ENCODE peak calls at places on chromosomes 3 and 15, in nine cellular contexts. O is thoracic aorta, G is PC-3, W is right atrium auricular region, N is OCI-LY7, J is SJCRH30, K is GM23248, V is endodermal cell, B is psoas muscle. D is an unnamed sample.
A peak's percentile ranks its signal among the peaks of the same experiment; 100 is the strongest.

GRCh38 chr3:111619833-111620232 is 24.7 kb upstream of the ZBED2 start:
- DNase-seq in B (no peak), O (no peak), K (peak; percentile 29), V (peak; percentile 85), N (no peak), G (peak; percentile 94), W (no peak), J (peak; percentile 90), D (no peak)

GRCh38 chr15:74036271-74037170 is 42.0 kb downstream of the PML start:
- DNase-seq in J (peak; percentile 67), O (no peak), G (peak; percentile 69), V (peak; percentile 95), W (no peak), B (no peak), N (peak; percentile 8), K (peak; percentile 79), D (no peak)

GRCh38 chr3:132573657-132574260 is 23.3 kb upstream of the ACKR4 start:
- DNase-seq in N (no peak), O (no peak), W (no peak), K (peak; percentile 74), V (no peak), G (no peak), J (no peak), B (no peak), D (no peak)

GRCh38 chr3:122786067-122786466 is 7.6 kb downstream of the HSPBAP1 start:
- DNase-seq in V (no peak), W (no peak), N (no peak), O (no peak), J (no peak), B (no peak), K (peak; percentile 80), G (peak; percentile 82), D (no peak)

GRCh38 chr3:38031022-38031994 is 1.9 kb upstream of the PLCD1 start:
- DNase-seq in B (peak; percentile 43), O (peak; percentile 70), J (no peak), W (no peak), V (peak; percentile 56), G (peak; percentile 93), K (peak; percentile 92), N (no peak), D (peak; percentile 91)

GRCh38 chr3:194928831-194929594 is 243.3 kb downstream of the FAM43A start:
- DNase-seq in J (no peak), W (peak; percentile 58), K (no peak), V (peak; percentile 93), B (no peak), N (no peak), O (no peak), G (peak; percentile 21), D (no peak)

GRCh38 chr15:79257454-79257853 is 25.1 kb upstream of the ANKRD34C start:
- DNase-seq in N (no peak), O (no peak), B (no peak), W (no peak), J (peak; percentile 21), G (no peak), K (no peak), V (no peak), D (no peak)

GRCh38 chr3:118941236-118941635 is 93.4 kb downstream of the IGSF11 start:
- DNase-seq in W (no peak), V (no peak), N (no peak), B (no peak), O (no peak), G (no peak), K (no peak), J (no peak), D (no peak)

GRCh38 chr3:40494698-40495097 is 11.1 kb upstream of the ZNF620 start:
- DNase-seq in V (no peak), G (no peak), W (no peak), N (no peak), O (no peak), J (no peak), K (no peak), B (no peak), D (no peak)

GRCh38 chr3:40505599-40506462 is at the start of gene ZNF620:
- DNase-seq in J (peak; percentile 87), V (peak; percentile 96), B (peak; percentile 75), G (peak; percentile 69), K (peak; percentile 50), W (peak; percentile 78), N (peak; percentile 14), O (peak; percentile 31), D (peak; percentile 89)

GRCh38 chr3:40504636-40505430 is 1.0 kb upstream of the ZNF620 start:
- DNase-seq in V (no peak), J (no peak), W (peak; percentile 63), O (no peak), G (peak; percentile 97), K (peak; percentile 98), B (peak; percentile 29), N (no peak), D (no peak)

GRCh38 chr3:40497288-40497687 is 8.6 kb upstream of the ZNF620 start:
- DNase-seq in N (no peak), V (no peak), W (no peak), B (no peak), O (no peak), G (no peak), J (no peak), K (no peak), D (no peak)

DNA sequence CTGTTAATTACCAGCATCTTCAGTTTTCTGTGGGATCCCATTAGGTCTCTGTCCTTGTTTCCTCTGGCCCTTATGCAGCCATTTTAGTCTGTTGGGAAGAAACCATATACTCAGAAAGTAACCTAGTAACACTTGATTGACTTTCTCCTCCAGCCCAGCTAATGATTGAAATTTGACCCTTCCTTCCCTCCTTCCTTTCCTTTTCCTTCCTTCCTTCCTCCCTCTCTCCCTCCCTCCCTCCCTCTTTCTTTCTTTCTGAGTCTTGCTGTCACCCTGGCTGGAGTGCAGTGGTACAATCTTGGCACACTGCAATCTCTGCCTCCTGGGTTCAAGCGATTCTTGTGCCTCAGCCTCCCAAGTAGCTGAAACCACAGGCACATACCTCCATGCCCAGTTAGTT is 5.9 kb upstream of the ZNF620 start:
- DNase-seq in B (no peak), O (no peak), V (no peak), K (no peak), J (no peak), W (no peak), N (no peak), G (no peak), D (no peak)
- H3K4me3 ChIP-seq in B (no peak overlapping the region), O (no peak overlapping the region), V (no peak overlapping the region), K (no peak overlapping the region), J (no peak overlapping the region), W (no peak overlapping the region), N (no peak overlapping the region), G (no peak overlapping the region), D (no peak overlapping the region)

GRCh38 chr3:184110316-184110725 is 13.5 kb downstream of the HTR3E start:
- DNase-seq in N (no peak), O (no peak), K (peak; percentile 39), J (peak; percentile 18), G (peak; percentile 89), W (no peak), V (peak; percentile 57), B (no peak), D (no peak)
- H3K4me3 ChIP-seq in N (no peak overlapping the region), O (no peak overlapping the region), K (no peak overlapping the region), J (no peak overlapping the region), G (peak overlapping the region; percentile 54), W (no peak overlapping the region), V (no peak overlapping the region), B (no peak overlapping the region), D (no peak overlapping the region)

GRCh38 chr3:52800079-52800478 is 5.5 kb downstream of the ITIH3 start:
- DNase-seq in N (no peak), K (no peak), G (no peak), O (no peak), B (no peak), V (no peak), W (no peak), J (no peak), D (no peak)

GRCh38 chr3:52809821-52810377 is 15.3 kb downstream of the ITIH3 start:
- DNase-seq in W (no peak), K (no peak), B (no peak), N (no peak), V (no peak), J (no peak), G (no peak), O (no peak), D (no peak)

GRCh38 chr3:52801839-52802238 is 7.2 kb downstream of the ITIH3 start:
- DNase-seq in O (no peak), V (no peak), G (no peak), J (no peak), K (no peak), W (no peak), B (no peak), N (no peak), D (no peak)

GRCh38 chr3:52809149-52809548 is 14.6 kb downstream of the ITIH3 start:
- DNase-seq in B (no peak), V (no peak), N (no peak), J (no peak), G (no peak), W (no peak), K (no peak), O (no peak), D (no peak)

DNA sequence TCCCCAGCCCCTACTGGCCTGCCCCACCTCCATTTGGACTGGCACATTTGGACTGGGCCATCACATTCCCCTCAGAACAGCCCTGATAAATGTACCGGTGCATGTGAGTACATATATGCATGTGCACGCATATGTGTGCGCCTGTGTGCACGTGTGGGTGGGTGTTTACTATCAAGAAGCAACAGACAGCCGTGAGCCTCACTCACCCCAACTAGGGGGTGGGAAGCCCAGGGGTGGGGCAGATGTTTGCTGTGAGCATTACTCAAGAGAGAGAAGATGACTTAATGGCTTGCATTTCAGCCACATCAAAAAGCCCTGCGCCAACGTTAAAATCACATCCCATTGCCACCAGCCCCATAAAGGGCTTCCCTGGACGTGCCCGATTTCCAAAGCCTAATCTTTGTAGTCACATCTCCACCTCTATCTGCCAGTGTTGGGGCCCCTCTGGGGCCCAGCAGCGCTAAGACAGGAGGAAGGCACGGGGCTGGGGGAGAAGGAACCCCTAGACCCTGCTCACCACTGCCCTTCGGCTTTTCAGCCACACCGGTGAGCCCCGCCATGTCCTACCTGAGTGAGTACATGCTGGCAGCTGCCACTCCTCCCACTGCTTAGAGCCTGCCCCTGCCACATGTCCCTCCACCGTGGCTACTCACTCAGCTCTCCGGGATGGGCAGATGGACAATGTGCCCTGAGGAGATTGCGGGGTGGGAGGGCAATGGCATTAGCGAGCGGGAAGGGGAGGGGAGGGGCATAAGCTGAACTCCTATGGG is 10.9 kb downstream of the ITIH3 start:
- DNase-seq in W (no peak), G (no peak), K (no peak), J (no peak), O (no peak), N (no peak), B (no peak), V (no peak), D (peak; percentile 66)
- H3K4me3 ChIP-seq in W (no peak overlapping the region), G (no peak overlapping the region), K (no peak overlapping the region), J (no peak overlapping the region), O (no peak overlapping the region), N (no peak overlapping the region), B (no peak overlapping the region), V (no peak overlapping the region), D (no peak overlapping the region)

DNA sequence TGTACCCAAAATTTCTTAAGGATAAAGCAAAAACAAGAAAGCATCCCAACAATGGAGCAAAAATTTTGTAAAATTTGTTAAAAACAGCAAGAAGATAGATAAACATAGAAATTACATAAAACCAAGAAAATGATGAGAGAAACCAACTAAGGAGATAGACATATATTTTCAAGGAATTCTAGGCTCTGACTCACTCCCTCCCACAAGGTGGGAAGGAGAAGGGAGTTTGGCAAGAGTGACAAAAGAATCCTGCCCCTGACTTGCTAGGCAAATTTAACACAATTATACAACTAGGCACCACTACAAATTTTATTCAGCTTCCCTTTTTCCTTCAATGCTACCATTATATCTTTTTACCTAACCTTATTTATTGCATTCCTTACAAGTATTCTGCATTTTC is 70.9 kb downstream of the MYO9A start:
- DNase-seq in W (no peak), O (no peak), G (no peak), N (no peak), J (no peak), V (no peak), K (peak; percentile 68), B (no peak), D (no peak)
- H3K4me3 ChIP-seq in W (no peak overlapping the region), O (no peak overlapping the region), G (no peak overlapping the region), N (no peak overlapping the region), J (no peak overlapping the region), V (no peak overlapping the region), K (no peak overlapping the region), B (no peak overlapping the region), D (no peak overlapping the region)